ENCODE peak calls at places on chromosome 4, in six cellular contexts. One of them, this sample, is unnamed.
A peak's percentile ranks its signal among the peaks of the same experiment; 100 is the strongest.

GRCh38 chr4:161404346-161405110 is 759.3 kb downstream of the FSTL5 start:
- DNase-seq in HT1080: peak; percentile 2
- DNase-seq in D341Med: no peak
- DNase-seq in SW480: no peak
- DNase-seq in SW 1271: no peak
- DNase-seq in activated CD4-positive, alpha-beta T cell treated with anti-CD3 and anti-CD28 coated beads, Interleukin-2, amount 10 ng/mL, durations not matched to agents 7 days and 5 days: no peak
- DNase-seq in this sample: peak; percentile 48

GRCh38 chr4:2400841-2401609 is 17.4 kb downstream of the ZFYVE28 start:
- DNase-seq in HT1080: no peak
- DNase-seq in D341Med: no peak
- DNase-seq in SW480: no peak
- DNase-seq in SW 1271: no peak
- DNase-seq in activated CD4-positive, alpha-beta T cell treated with anti-CD3 and anti-CD28 coated beads, Interleukin-2, amount 10 ng/mL, durations not matched to agents 7 days and 5 days: no peak
- DNase-seq in this sample: no peak

GRCh38 chr4:180437601-180438000 is 1805.6 kb upstream of the TENM3 start:
- DNase-seq in HT1080: no peak
- DNase-seq in D341Med: no peak
- DNase-seq in SW480: no peak
- DNase-seq in SW 1271: no peak
- DNase-seq in activated CD4-positive, alpha-beta T cell treated with anti-CD3 and anti-CD28 coated beads, Interleukin-2, amount 10 ng/mL, durations not matched to agents 7 days and 5 days: no peak
- DNase-seq in this sample: peak; percentile 24

GRCh38 chr4:1556541-1557220 is 127.4 kb downstream of the FAM53A start:
- DNase-seq in HT1080: no peak
- DNase-seq in D341Med: peak; percentile 65
- DNase-seq in SW480: no peak
- DNase-seq in SW 1271: no peak
- DNase-seq in activated CD4-positive, alpha-beta T cell treated with anti-CD3 and anti-CD28 coated beads, Interleukin-2, amount 10 ng/mL, durations not matched to agents 7 days and 5 days: no peak
- DNase-seq in this sample: no peak

GRCh38 chr4:27917381-27917780 is 1056.7 kb downstream of the STIM2 start:
- DNase-seq in HT1080: no peak
- DNase-seq in D341Med: no peak
- DNase-seq in SW480: no peak
- DNase-seq in SW 1271: no peak
- DNase-seq in activated CD4-positive, alpha-beta T cell treated with anti-CD3 and anti-CD28 coated beads, Interleukin-2, amount 10 ng/mL, durations not matched to agents 7 days and 5 days: no peak
- DNase-seq in this sample: peak; percentile 15

GRCh38 chr4:118033148-118034060 is 882 bp upstream of the NDST3 start:
- DNase-seq in HT1080: peak; percentile 73
- DNase-seq in D341Med: peak; percentile 77
- DNase-seq in SW480: peak; percentile 19
- DNase-seq in SW 1271: peak; percentile 5
- DNase-seq in activated CD4-positive, alpha-beta T cell treated with anti-CD3 and anti-CD28 coated beads, Interleukin-2, amount 10 ng/mL, durations not matched to agents 7 days and 5 days: no peak
- DNase-seq in this sample: peak; percentile 43

GRCh38 chr4:2042947-2043395 is 16.2 kb upstream of the NAT8L start:
- DNase-seq in HT1080: no peak
- DNase-seq in D341Med: no peak
- DNase-seq in SW480: no peak
- DNase-seq in SW 1271: no peak
- DNase-seq in activated CD4-positive, alpha-beta T cell treated with anti-CD3 and anti-CD28 coated beads, Interleukin-2, amount 10 ng/mL, durations not matched to agents 7 days and 5 days: no peak
- DNase-seq in this sample: no peak

GRCh38 chr4:124943145-124943889 is 230.8 kb upstream of the ANKRD50 start:
- DNase-seq in HT1080: peak; percentile 24
- DNase-seq in D341Med: no peak
- DNase-seq in SW480: no peak
- DNase-seq in SW 1271: peak; percentile 9
- DNase-seq in activated CD4-positive, alpha-beta T cell treated with anti-CD3 and anti-CD28 coated beads, Interleukin-2, amount 10 ng/mL, durations not matched to agents 7 days and 5 days: no peak
- DNase-seq in this sample: peak; percentile 71

GRCh38 chr4:186204103-186204559 is 12.8 kb downstream of the CYP4V2 start:
- DNase-seq in HT1080: no peak
- DNase-seq in D341Med: no peak
- DNase-seq in SW480: peak; percentile 82
- DNase-seq in SW 1271: peak; percentile 28
- DNase-seq in activated CD4-positive, alpha-beta T cell treated with anti-CD3 and anti-CD28 coated beads, Interleukin-2, amount 10 ng/mL, durations not matched to agents 7 days and 5 days: peak; percentile 50
- DNase-seq in this sample: no peak

GRCh38 chr4:177937051-177937450 is 494.8 kb upstream of the AGA start:
- DNase-seq in HT1080: no peak
- DNase-seq in D341Med: no peak
- DNase-seq in SW480: no peak
- DNase-seq in SW 1271: no peak
- DNase-seq in activated CD4-positive, alpha-beta T cell treated with anti-CD3 and anti-CD28 coated beads, Interleukin-2, amount 10 ng/mL, durations not matched to agents 7 days and 5 days: no peak
- DNase-seq in this sample: no peak

This sample was measured in RPMI7951.